ENCODE peak calls at places on chromosomes 12 and 14, in eight cellular contexts. A is GM23338, F is A549, B is Panc1, M is HCT116, G is SK-N-SH, T is K562, O is HepG2. H is an unnamed sample.

GRCh38 chr12:127652281-127652680 is 614.7 kb upstream of the TMEM132C start:
- DNase-seq in G (no peak), B (no peak), M (no peak), F (no peak), T (no peak), A (no peak), O (no peak), H (no peak)

GRCh38 chr14:31465113-31465512 is 7.8 kb upstream of the DTD2 start:
- DNase-seq in M (no peak), F (no peak), O (no peak), A (no peak), G (no peak), T (no peak), B (no peak), H (no peak)

GRCh38 chr12:21774358-21775129 is at the start of gene KCNJ8:
- DNase-seq in B (no peak), A (peak; percentile 90), F (peak; percentile 12), T (peak; percentile 57), O (no peak), G (peak; percentile 87), M (no peak), H (no peak)

GRCh38 chr12:211639-212382 is 2.1 kb downstream of the SLC6A12 start:
- DNase-seq in G (no peak), A (no peak), F (no peak), T (no peak), O (no peak), B (no peak), M (no peak), H (no peak)

GRCh38 chr12:13094349-13094748 is 9.1 kb downstream of the GSG1 start:
- DNase-seq in M (no peak), G (no peak), T (no peak), A (no peak), B (no peak), F (no peak), O (no peak), H (peak; percentile 73)

GRCh38 chr12:123465084-123465483 is 7.1 kb downstream of the SNRNP35 start:
- DNase-seq in T (no peak), M (no peak), A (no peak), O (no peak), B (no peak), G (no peak), F (no peak), H (no peak)

GRCh38 chr12:57720606-57721595 is 17.6 kb downstream of the AGAP2 start:
- DNase-seq in B (no peak), F (no peak), T (no peak), A (no peak), O (no peak), G (no peak), M (no peak), H (no peak)

GRCh38 chr12:15627995-15628945 is 160.9 kb downstream of the EPS8 start:
- DNase-seq in M (no peak), O (peak; percentile 9), G (no peak), F (no peak), B (no peak), T (no peak), A (no peak), H (no peak)

GRCh38 chr14:67964391-67964812 is 144.8 kb downstream of the RAD51B start:
- DNase-seq in M (no peak), T (no peak), B (no peak), G (no peak), F (no peak), O (no peak), A (no peak), H (no peak)

GRCh38 chr12:88643685-88644084 is 63.4 kb upstream of the KITLG start:
- DNase-seq in O (no peak), B (no peak), F (no peak), G (no peak), M (no peak), T (no peak), A (no peak), H (no peak)

GRCh38 chr12:109795023-109795422 is 38.2 kb downstream of the TRPV4 start:
- DNase-seq in B (no peak), O (no peak), A (no peak), F (no peak), T (no peak), G (no peak), M (no peak), H (no peak)

GRCh38 chr12:64390275-64390851 is at the start of gene C12orf56:
- DNase-seq in O (no peak), G (no peak), M (no peak), B (no peak), T (no peak), A (peak; percentile 91), F (peak; percentile 84), H (no peak)

GRCh38 chr12:114687802-114688201 is 3.8 kb upstream of the TBX3 start:
- DNase-seq in G (no peak), T (no peak), A (peak; percentile 29), F (no peak), B (no peak), O (no peak), M (no peak), H (no peak)

GRCh38 chr14:74848768-74849167 is 27.2 kb downstream of the PROX2 start:
- DNase-seq in B (no peak), G (no peak), M (no peak), F (no peak), T (no peak), O (no peak), A (no peak), H (no peak)

GRCh38 chr14:74846968-74847549 is 28.9 kb downstream of the PROX2 start:
- DNase-seq in B (no peak), G (no peak), T (no peak), O (no peak), F (no peak), M (no peak), A (no peak), H (no peak)

GRCh38 chr14:74841230-74842207 is 34.4 kb downstream of the PROX2 start:
- DNase-seq in A (no peak), M (no peak), F (no peak), B (no peak), T (no peak), O (no peak), G (no peak), H (no peak)

GRCh38 chr14:74843653-74844052 is 32.3 kb downstream of the PROX2 start:
- DNase-seq in M (no peak), G (peak; percentile 59), B (no peak), F (no peak), A (no peak), T (no peak), O (no peak), H (no peak)

GRCh38 chr14:74846168-74846567 is 29.8 kb downstream of the PROX2 start:
- DNase-seq in M (no peak), A (no peak), G (no peak), T (no peak), O (no peak), B (no peak), F (no peak), H (no peak)
- TF ChIP-seq REST in M (no peak), A (no peak), G (no peak), T (no peak), O (no peak), B (no peak), F (no peak), H (no peak)

GRCh38 chr14:96167224-96168148 is 37.2 kb upstream of the BDKRB2 start:
- DNase-seq in F (peak; percentile 85), B (no peak), T (no peak), A (no peak), M (no peak), G (no peak), O (no peak), H (no peak)
- TF ChIP-seq REST in F (no peak), B (no peak), T (no peak), A (no peak), M (no peak), G (no peak), O (no peak), H (no peak)

GRCh38 chr12:68350753-68351152 is 18.6 kb upstream of the MDM1 start:
- DNase-seq in G (no peak), O (no peak), A (no peak), M (no peak), T (no peak), B (no peak), F (no peak), H (no peak)

GRCh38 chr12:68358532-68359485 is 26.6 kb upstream of the MDM1 start:
- DNase-seq in B (peak; percentile 35), A (peak; percentile 81), T (peak; percentile 45), F (peak; percentile 52), O (peak; percentile 57), M (peak; percentile 50), G (peak; percentile 49), H (peak; percentile 57)

GRCh38 chr12:68359669-68360068 is 27.5 kb upstream of the MDM1 start:
- DNase-seq in A (no peak), F (no peak), B (no peak), O (no peak), G (no peak), T (no peak), M (no peak), H (peak; percentile 71)

GRCh38 chr12:68352067-68352466 is 19.9 kb upstream of the MDM1 start:
- DNase-seq in A (no peak), F (no peak), M (no peak), B (no peak), O (no peak), T (no peak), G (no peak), H (no peak)

GRCh38 chr12:68356060-68356748 is 24.0 kb upstream of the MDM1 start:
- DNase-seq in F (no peak), T (no peak), G (no peak), O (no peak), M (no peak), B (no peak), A (no peak), H (no peak)
- TF ChIP-seq REST in F (no peak), T (no peak), G (no peak), O (no peak), M (no peak), B (no peak), A (no peak), H (no peak)

GRCh38 chr14:47040490-47040889 is 388.9 kb upstream of the RPL10L start:
- DNase-seq in O (peak; percentile 3), A (peak; percentile 78), F (no peak), G (no peak), B (no peak), M (peak; percentile 31), T (no peak), H (peak; percentile 2)
- TF ChIP-seq REST in O (no peak), A (no peak), F (no peak), G (no peak), B (no peak), M (no peak), T (no peak), H (no peak)

DNA sequence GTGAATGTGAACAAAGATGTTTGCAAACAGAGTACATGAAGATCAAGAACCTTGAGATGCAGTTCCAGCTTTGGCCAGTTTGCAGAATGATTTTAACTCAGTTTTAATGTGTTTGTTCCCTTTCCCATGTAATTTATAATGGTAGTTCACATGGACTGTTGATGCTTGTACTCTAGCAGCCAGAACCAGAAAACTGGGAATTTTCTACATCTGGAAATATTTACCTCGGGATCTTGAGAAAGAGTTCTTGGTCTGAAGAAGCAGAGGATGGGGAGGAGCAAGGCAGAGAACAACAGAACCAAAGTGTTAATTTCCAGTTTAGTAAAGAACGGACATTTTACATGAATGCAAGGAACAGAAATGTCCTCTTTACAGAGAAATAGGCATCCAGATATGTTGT is 37.0 kb upstream of the PMCH start:
- DNase-seq in O (no peak), T (no peak), G (no peak), A (no peak), F (no peak), B (no peak), M (no peak), H (no peak)
- TF ChIP-seq REST in O (no peak), T (no peak), G (no peak), A (no peak), F (no peak), B (no peak), M (no peak), H (no peak)